ENCODE peak calls at places on chromosomes 2 and 18, in six cellular contexts. One of them, this sample, is unnamed.

GRCh38 chr2:232075080-232075479 is 113.6 kb downstream of the DIS3L2 start:
- DNase-seq in heart left ventricle: no peak
- DNase-seq in uterus: no peak
- DNase-seq in stomach: no peak
- DNase-seq in ovary: no peak
- DNase-seq in thyroid gland: no peak
- DNase-seq in this sample: no peak

GRCh38 chr2:68766378-68766845 is 31.8 kb downstream of the ARHGAP25 start:
- DNase-seq in thyroid gland: peak; percentile 72
- DNase-seq in stomach: peak; percentile 48
- DNase-seq in ovary: no peak
- DNase-seq in heart left ventricle: peak; percentile 43
- DNase-seq in uterus: no peak
- DNase-seq in this sample: peak; percentile 86

GRCh38 chr2:161913865-161914264 is 160.2 kb downstream of the DPP4 start:
- DNase-seq in ovary: no peak
- DNase-seq in stomach: no peak
- DNase-seq in uterus: no peak
- DNase-seq in heart left ventricle: no peak
- DNase-seq in thyroid gland: no peak
- DNase-seq in this sample: no peak

GRCh38 chr2:43312751-43313641 is 86.6 kb upstream of the ZFP36L2 start:
- DNase-seq in uterus: no peak
- DNase-seq in thyroid gland: peak; percentile 76
- DNase-seq in ovary: no peak
- DNase-seq in heart left ventricle: peak; percentile 11
- DNase-seq in stomach: no peak
- DNase-seq in this sample: no peak

GRCh38 chr2:101848790-101849410 is 142.9 kb upstream of the IL1R2 start:
- DNase-seq in stomach: no peak
- DNase-seq in heart left ventricle: no peak
- DNase-seq in ovary: no peak
- DNase-seq in thyroid gland: peak; percentile 52
- DNase-seq in uterus: no peak
- DNase-seq in this sample: no peak

GRCh38 chr2:63374341-63374740 is 213.9 kb downstream of the WDPCP start:
- DNase-seq in heart left ventricle: no peak
- DNase-seq in ovary: no peak
- DNase-seq in stomach: no peak
- DNase-seq in uterus: no peak
- DNase-seq in thyroid gland: no peak
- DNase-seq in this sample: no peak

GRCh38 chr2:230721712-230722111 is 9.1 kb downstream of the CAB39 start:
- DNase-seq in heart left ventricle: no peak
- DNase-seq in uterus: no peak
- DNase-seq in thyroid gland: no peak
- DNase-seq in ovary: no peak
- DNase-seq in stomach: no peak
- DNase-seq in this sample: no peak

GRCh38 chr2:238941262-238941792 is 93.4 kb downstream of the TWIST2 start:
- DNase-seq in ovary: no peak
- DNase-seq in uterus: no peak
- DNase-seq in thyroid gland: no peak
- DNase-seq in stomach: no peak
- DNase-seq in heart left ventricle: no peak
- DNase-seq in this sample: peak; percentile 70

GRCh38 chr2:220876074-220876824 is 695.9 kb downstream of the EPHA4 start:
- DNase-seq in thyroid gland: no peak
- DNase-seq in stomach: no peak
- DNase-seq in heart left ventricle: no peak
- DNase-seq in uterus: no peak
- DNase-seq in ovary: no peak
- DNase-seq in this sample: no peak

GRCh38 chr2:9359463-9359862 is 63.9 kb downstream of the ITGB1BP1 start:
- DNase-seq in uterus: no peak
- DNase-seq in ovary: no peak
- DNase-seq in heart left ventricle: no peak
- DNase-seq in stomach: no peak
- DNase-seq in thyroid gland: no peak
- DNase-seq in this sample: no peak

GRCh38 chr2:8656160-8656641 is 25.7 kb upstream of the ID2 start:
- DNase-seq in heart left ventricle: no peak
- DNase-seq in ovary: no peak
- DNase-seq in uterus: no peak
- DNase-seq in thyroid gland: peak; percentile 42
- DNase-seq in stomach: no peak
- DNase-seq in this sample: no peak

GRCh38 chr18:53566622-53567021 is 657.8 kb downstream of the MBD2 start:
- DNase-seq in heart left ventricle: no peak
- DNase-seq in ovary: no peak
- DNase-seq in uterus: no peak
- DNase-seq in stomach: no peak
- DNase-seq in thyroid gland: no peak
- DNase-seq in this sample: no peak

GRCh38 chr2:211033765-211034164 is 477.4 kb downstream of the CPS1 start:
- DNase-seq in heart left ventricle: no peak
- DNase-seq in stomach: no peak
- DNase-seq in uterus: no peak
- DNase-seq in thyroid gland: no peak
- DNase-seq in ovary: no peak
- DNase-seq in this sample: no peak

GRCh38 chr18:57437433-57437781 is 2.2 kb downstream of the ONECUT2 start:
- DNase-seq in heart left ventricle: no peak
- DNase-seq in stomach: no peak
- DNase-seq in ovary: no peak
- DNase-seq in uterus: no peak
- DNase-seq in thyroid gland: no peak
- DNase-seq in this sample: no peak

GRCh38 chr2:173793649-173794565 is 171.3 kb downstream of the SP3 start:
- DNase-seq in ovary: no peak
- DNase-seq in uterus: no peak
- DNase-seq in heart left ventricle: no peak
- DNase-seq in stomach: peak; percentile 49
- DNase-seq in thyroid gland: no peak
- DNase-seq in this sample: no peak

GRCh38 chr18:55522011-55522410 is 66.0 kb downstream of the TCF4 start:
- DNase-seq in stomach: no peak
- DNase-seq in ovary: no peak
- DNase-seq in thyroid gland: no peak
- DNase-seq in uterus: no peak
- DNase-seq in heart left ventricle: no peak
- DNase-seq in this sample: no peak

GRCh38 chr18:55415258-55415871 is 172.6 kb downstream of the TCF4 start:
- DNase-seq in ovary: peak; percentile 93
- DNase-seq in stomach: peak; percentile 86
- DNase-seq in thyroid gland: peak; percentile 85
- DNase-seq in uterus: peak; percentile 85
- DNase-seq in heart left ventricle: peak; percentile 88
- DNase-seq in this sample: peak; percentile 97

GRCh38 chr2:134281815-134282419 is 28.0 kb downstream of the MGAT5 start:
- DNase-seq in thyroid gland: no peak
- DNase-seq in ovary: no peak
- DNase-seq in heart left ventricle: no peak
- DNase-seq in stomach: no peak
- DNase-seq in uterus: no peak
- DNase-seq in this sample: no peak

GRCh38 chr18:30177056-30177455 is 865.5 kb downstream of the DSC3 start:
- DNase-seq in uterus: no peak
- DNase-seq in stomach: no peak
- DNase-seq in thyroid gland: no peak
- DNase-seq in heart left ventricle: no peak
- DNase-seq in ovary: no peak
- DNase-seq in this sample: no peak

GRCh38 chr2:101766337-101766736 is 68.8 kb downstream of the MAP4K4 start:
- DNase-seq in stomach: no peak
- DNase-seq in heart left ventricle: no peak
- DNase-seq in ovary: no peak
- DNase-seq in thyroid gland: no peak
- DNase-seq in uterus: no peak
- DNase-seq in this sample: no peak

GRCh38 chr18:11689031-11689971 is at the start of gene GNAL:
- DNase-seq in uterus: peak; percentile 72
- DNase-seq in thyroid gland: peak; percentile 79
- DNase-seq in heart left ventricle: peak; percentile 75
- DNase-seq in ovary: peak; percentile 80
- DNase-seq in stomach: peak; percentile 84
- DNase-seq in this sample: peak; percentile 49

GRCh38 chr18:48328473-48329205 is 80.5 kb downstream of the ZBTB7C start:
- DNase-seq in uterus: no peak
- DNase-seq in ovary: no peak
- DNase-seq in heart left ventricle: no peak
- DNase-seq in thyroid gland: no peak
- DNase-seq in stomach: no peak
- DNase-seq in this sample: no peak

GRCh38 chr2:218783612-218784169 is 1.7 kb downstream of the CYP27A1 start:
- DNase-seq in heart left ventricle: no peak
- DNase-seq in uterus: no peak
- DNase-seq in stomach: no peak
- DNase-seq in ovary: no peak
- DNase-seq in thyroid gland: no peak
- DNase-seq in this sample: no peak

GRCh38 chr2:72895759-72896281 is 8.6 kb downstream of the SPR start:
- DNase-seq in thyroid gland: peak; percentile 41
- DNase-seq in uterus: peak; percentile 34
- DNase-seq in ovary: peak; percentile 63
- DNase-seq in stomach: peak; percentile 79
- DNase-seq in heart left ventricle: peak; percentile 45
- DNase-seq in this sample: no peak
- TF ChIP-seq POLR2A in thyroid gland: no peak
- TF ChIP-seq POLR2A in uterus: no peak
- TF ChIP-seq POLR2A in ovary: no peak
- TF ChIP-seq POLR2A in stomach: no peak
- TF ChIP-seq POLR2A in heart left ventricle: no peak
- TF ChIP-seq POLR2A in this sample: no peak

DNA sequence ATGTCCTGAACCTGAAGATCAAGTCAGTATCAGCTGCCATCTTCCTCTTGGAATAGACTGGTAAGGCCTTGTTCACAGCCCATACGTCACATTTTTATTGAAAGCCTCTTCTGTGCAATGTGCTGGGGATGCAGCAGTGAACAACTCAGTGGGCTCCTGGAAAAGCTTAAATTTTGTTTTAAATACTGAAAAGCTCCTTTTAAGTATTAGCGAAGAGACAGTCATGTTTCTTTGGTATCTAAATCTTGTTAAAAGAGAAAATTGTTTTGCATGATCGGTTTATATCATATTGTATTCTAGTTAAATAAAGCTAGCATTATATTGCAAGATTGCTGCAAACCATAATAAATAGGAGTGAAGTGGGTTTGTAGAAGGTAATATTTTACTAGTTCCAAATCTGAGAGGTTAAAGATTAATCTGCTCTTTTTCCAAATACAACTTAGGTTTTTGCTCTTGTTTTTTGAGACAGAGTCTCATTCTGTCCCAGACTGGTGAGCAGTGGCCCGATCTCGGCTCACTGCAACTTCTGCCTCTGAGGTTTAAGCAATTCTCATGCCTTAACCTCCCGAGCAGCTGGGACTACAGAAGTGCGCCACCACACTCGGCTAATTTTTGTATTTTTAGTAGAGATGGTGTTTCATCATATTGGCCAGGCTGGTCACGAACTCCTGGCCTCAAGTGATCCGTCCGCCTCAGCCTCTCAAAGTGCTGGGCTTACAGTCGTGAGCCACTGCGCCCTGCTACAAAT is 1.6 kb upstream of the RMDN2 start:
- DNase-seq in uterus: no peak
- DNase-seq in heart left ventricle: no peak
- DNase-seq in thyroid gland: no peak
- DNase-seq in stomach: no peak
- DNase-seq in ovary: no peak
- DNase-seq in this sample: no peak
- TF ChIP-seq POLR2A in uterus: no peak
- TF ChIP-seq POLR2A in heart left ventricle: no peak
- TF ChIP-seq POLR2A in thyroid gland: no peak
- TF ChIP-seq POLR2A in stomach: no peak
- TF ChIP-seq POLR2A in ovary: no peak
- TF ChIP-seq POLR2A in this sample: no peak

DNA sequence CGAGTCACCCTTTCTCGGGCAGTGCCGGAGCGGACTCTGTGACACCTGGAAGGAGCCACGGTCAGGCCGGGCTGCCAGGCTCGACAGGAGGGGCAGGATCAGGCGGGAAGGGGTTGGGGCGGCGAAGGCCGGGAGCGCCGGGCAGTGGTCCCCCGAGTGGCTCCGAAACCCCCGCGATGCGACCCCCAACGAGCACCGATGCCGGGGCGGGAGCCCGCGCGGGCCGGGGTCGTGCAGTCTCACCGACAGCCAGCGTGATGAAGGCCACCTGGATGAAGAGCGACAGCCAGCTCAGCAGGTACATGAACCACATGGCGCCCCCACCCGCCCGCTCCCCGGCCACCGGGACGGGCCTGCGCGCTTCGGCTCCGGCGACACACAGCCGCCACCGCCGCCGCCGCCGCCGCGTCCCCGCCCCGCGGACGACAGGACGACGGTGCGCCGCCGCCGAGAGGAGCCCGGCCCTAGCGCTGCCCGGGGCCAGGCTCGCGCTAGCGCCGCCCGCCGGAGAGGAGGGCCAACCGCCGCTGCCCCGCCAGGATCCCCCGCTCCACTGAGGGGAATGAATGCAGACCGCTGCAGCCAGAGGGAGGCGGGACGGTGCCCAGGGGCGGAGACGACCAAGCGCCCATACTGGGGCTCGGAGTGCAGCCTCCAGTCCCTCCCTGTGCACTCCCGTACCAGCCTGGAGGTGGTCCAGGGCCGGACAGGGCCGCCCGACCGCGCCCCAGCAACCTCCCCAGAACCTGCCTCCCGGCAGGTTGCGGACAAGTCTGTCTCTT is at the start of gene TEX261:
- DNase-seq in heart left ventricle: peak; percentile 90
- DNase-seq in uterus: peak; percentile 88
- DNase-seq in thyroid gland: peak; percentile 90
- DNase-seq in ovary: peak; percentile 91
- DNase-seq in stomach: peak; percentile 92
- DNase-seq in this sample: peak; percentile 78
- TF ChIP-seq POLR2A in heart left ventricle: peak; percentile 29
- TF ChIP-seq POLR2A in uterus: no peak
- TF ChIP-seq POLR2A in thyroid gland: peak; percentile 71
- TF ChIP-seq POLR2A in ovary: peak; percentile 35
- TF ChIP-seq POLR2A in stomach: no peak
- TF ChIP-seq POLR2A in this sample: no peak

DNA sequence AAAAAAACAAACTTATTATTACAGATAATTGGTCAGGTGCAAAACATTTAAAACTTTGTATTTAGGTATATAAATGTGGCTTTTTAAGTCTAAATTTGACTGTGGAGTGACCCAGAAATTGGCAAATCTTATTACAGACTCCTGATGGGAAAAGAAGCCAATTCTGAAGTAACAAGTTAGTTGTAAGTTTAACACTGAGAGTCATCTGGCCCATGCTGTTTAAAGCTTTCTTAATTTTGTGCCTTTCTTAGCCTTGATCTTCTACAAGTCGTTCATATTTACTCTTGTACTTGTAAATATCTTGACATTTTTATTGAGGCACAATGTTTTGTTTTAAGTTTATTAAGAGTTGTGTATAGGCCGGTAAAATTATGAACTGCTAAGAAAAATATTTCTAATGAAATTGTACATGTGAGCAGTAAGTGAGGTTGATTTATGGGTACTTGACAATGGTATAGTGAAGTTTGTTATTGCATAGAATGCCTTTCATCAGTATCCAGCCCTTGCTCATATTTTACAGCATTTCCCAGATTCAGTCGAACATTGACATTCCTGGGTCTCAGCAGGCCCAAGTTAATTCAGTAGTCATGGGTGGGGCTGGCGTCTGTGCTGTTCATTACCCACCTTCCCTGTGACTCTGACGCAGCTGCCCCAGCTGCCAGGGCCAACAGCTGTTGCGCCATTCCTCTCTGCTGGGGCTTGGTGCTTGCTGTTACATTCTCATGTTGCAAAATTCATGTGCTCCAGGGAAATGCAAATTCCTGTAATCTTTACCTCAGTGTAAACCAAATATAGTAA is 121.4 kb downstream of the ZNF236 start:
- DNase-seq in ovary: no peak
- DNase-seq in thyroid gland: no peak
- DNase-seq in stomach: peak; percentile 58
- DNase-seq in heart left ventricle: no peak
- DNase-seq in uterus: peak; percentile 58
- DNase-seq in this sample: peak; percentile 72
- TF ChIP-seq POLR2A in ovary: no peak
- TF ChIP-seq POLR2A in thyroid gland: no peak
- TF ChIP-seq POLR2A in stomach: no peak
- TF ChIP-seq POLR2A in heart left ventricle: no peak
- TF ChIP-seq POLR2A in uterus: no peak
- TF ChIP-seq POLR2A in this sample: no peak

This sample was measured in lower leg skin.